ENCODE peak calls at places on chromosomes 4 and X, in six cellular contexts. G is coronary artery, R is NCI-H1417, V is left ventricle myocardium inferior, L is left cardiac atrium, T is tibial nerve. U is an unnamed sample.

GRCh38 chrX:66914082-66914481 is 275.2 kb upstream of the EDA2R start:
- DNase-seq in T (peak), G (no peak), V (no peak), R (no peak), L (no peak), U (no peak)

GRCh38 chr4:110088670-110089069 is 109.7 kb downstream of the ELOVL6 start:
- DNase-seq in G (no peak), R (no peak), V (no peak), T (no peak), L (no peak), U (no peak)

GRCh38 chrX:155767101-155767878 is 113.9 kb upstream of the VAMP7 start:
- DNase-seq in V (peak), R (peak), T (peak), L (peak), G (peak), U (no peak)

GRCh38 chrX:11666180-11666579 is 460 bp upstream of the ARHGAP6 start:
- DNase-seq in G (no peak), L (no peak), V (no peak), T (no peak), R (peak), U (no peak)

GRCh38 chrX:30615229-30615628 is 37.7 kb upstream of the TASL start:
- DNase-seq in L (no peak), G (no peak), V (no peak), R (no peak), T (no peak), U (no peak)

GRCh38 chr4:55634417-55635128 is 1.5 kb downstream of the NMU start:
- DNase-seq in L (no peak), T (no peak), R (no peak), V (no peak), G (no peak), U (no peak)

GRCh38 chrX:132591719-132592275 is 103.0 kb upstream of the MBNL3 start:
- DNase-seq in V (no peak), T (no peak), R (peak), G (no peak), L (no peak), U (peak)

GRCh38 chr4:165184220-165184619 is 23.1 kb upstream of the KLHL2 start:
- DNase-seq in L (no peak), T (no peak), V (no peak), G (no peak), R (no peak), U (no peak)

GRCh38 chrX:94662665-94663064 is 988.7 kb downstream of the FAM133A start:
- DNase-seq in G (no peak), L (no peak), V (no peak), T (no peak), R (peak), U (no peak)

GRCh38 chr4:53852343-53852742 is 212.1 kb downstream of the CHIC2 start:
- DNase-seq in T (peak), G (no peak), V (no peak), R (no peak), L (no peak), U (no peak)

GRCh38 chrX:6227445-6227820 is 1.2 kb downstream of the NLGN4X start:
- DNase-seq in L (no peak), T (no peak), V (no peak), G (no peak), R (peak), U (peak)

GRCh38 chrX:47316276-47317025 is 53.9 kb upstream of the ZNF157 start:
- DNase-seq in V (no peak), L (no peak), R (peak), G (no peak), T (no peak), U (peak)

GRCh38 chrX:108270739-108271396 is 167.4 kb downstream of the COL4A6 start:
- DNase-seq in T (no peak), R (no peak), G (no peak), L (no peak), V (no peak), U (no peak)

GRCh38 chr4:146190393-146190910 is 14.9 kb downstream of the LSM6 start:
- DNase-seq in R (peak), G (no peak), T (no peak), L (no peak), V (no peak), U (no peak)

GRCh38 chrX:53004038-53004437 is 44.6 kb upstream of the GPR173 start:
- DNase-seq in T (no peak), L (no peak), G (no peak), R (no peak), V (no peak), U (no peak)

GRCh38 chr4:82524570-82525152 is 37.1 kb downstream of the TMEM150C start:
- DNase-seq in R (no peak), G (no peak), V (no peak), L (no peak), T (no peak), U (no peak)

GRCh38 chr4:98638661-98639060 is 19.8 kb downstream of the TSPAN5 start:
- DNase-seq in V (no peak), G (no peak), R (no peak), L (no peak), T (no peak), U (no peak)

GRCh38 chrX:96843566-96843965 is 40.1 kb upstream of the RPA4 start:
- DNase-seq in R (peak), T (no peak), G (no peak), V (no peak), L (no peak), U (no peak)

GRCh38 chr4:38154681-38155588 is 194.7 kb downstream of the PTTG2 start:
- DNase-seq in V (peak), L (peak), T (no peak), G (no peak), R (no peak), U (no peak)

GRCh38 chrX:100381613-100382012 is 28.5 kb downstream of the PCDH19 start:
- DNase-seq in R (no peak), L (no peak), V (no peak), T (no peak), G (no peak), U (no peak)

GRCh38 chr4:94332983-94333590 is 9.5 kb downstream of the HPGDS start:
- DNase-seq in T (no peak), V (no peak), G (no peak), L (no peak), R (no peak), U (no peak)

GRCh38 chr4:106502106-106502699 is 133.6 kb upstream of the GIMD1 start:
- DNase-seq in G (no peak), R (no peak), L (peak), T (peak), V (peak), U (peak)

GRCh38 chr4:2832981-2833670 is 10.5 kb upstream of the ADD1 start:
- DNase-seq in V (peak), L (no peak), T (no peak), G (no peak), R (no peak), U (no peak)

GRCh38 chr4:76188149-76188548 is 25.5 kb downstream of the SCARB2 start:
- DNase-seq in L (no peak), G (no peak), R (no peak), V (no peak), T (no peak), U (no peak)

GRCh38 chrX:3548743-3549441 is 164.6 kb downstream of the PRKX start:
- DNase-seq in T (peak), L (no peak), G (no peak), V (no peak), R (no peak), U (peak)

GRCh38 chr4:106746451-106746850 is 289.7 kb downstream of the DKK2 start:
- DNase-seq in L (no peak), G (no peak), R (no peak), V (no peak), T (no peak), U (no peak)

GRCh38 chr4:186979966-186980745 is 256.5 kb upstream of the FAT1 start:
- DNase-seq in G (no peak), L (no peak), V (no peak), T (no peak), R (no peak), U (no peak)

GRCh38 chr4:47372561-47372960 is 90.9 kb downstream of the COMMD8 start:
- DNase-seq in T (no peak), R (no peak), G (no peak), V (no peak), L (no peak), U (no peak)

GRCh38 chr4:1403177-1403583 is 3.1 kb downstream of the NKX1-1 start:
- DNase-seq in R (no peak), V (no peak), L (no peak), G (peak), T (no peak), U (no peak)

GRCh38 chr4:66294626-66295025 is 624.3 kb upstream of the EPHA5 start:
- DNase-seq in G (no peak), V (no peak), T (no peak), L (no peak), R (peak), U (no peak)